ENCODE peak calls at places on chromosomes 12 and 14, in five cellular contexts. One of them, this sample, is unnamed.

GRCh38 chr12:15751741-15752140 is 37.4 kb downstream of the EPS8 start:
- DNase-seq in left kidney: no peak
- DNase-seq in NCI-H1092 treated with DMSO at 0.1 percent for 48 hours: no peak
- DNase-seq in T-helper 1 cell: no peak
- DNase-seq in sciatic nerve: no peak
- DNase-seq in this sample: no peak

GRCh38 chr14:32224731-32225377 is 21.8 kb upstream of the RNU6-8 start:
- DNase-seq in sciatic nerve: no peak
- DNase-seq in left kidney: peak
- DNase-seq in NCI-H1092 treated with DMSO at 0.1 percent for 48 hours: no peak
- DNase-seq in T-helper 1 cell: no peak
- DNase-seq in this sample: no peak

GRCh38 chr14:99201351-99202073 is 70.5 kb downstream of the BCL11B start:
- DNase-seq in T-helper 1 cell: no peak
- DNase-seq in NCI-H1092 treated with DMSO at 0.1 percent for 48 hours: peak
- DNase-seq in sciatic nerve: no peak
- DNase-seq in left kidney: no peak
- DNase-seq in this sample: no peak

GRCh38 chr14:50055461-50056228 is 60.7 kb downstream of the VCPKMT start:
- DNase-seq in NCI-H1092 treated with DMSO at 0.1 percent for 48 hours: no peak
- DNase-seq in sciatic nerve: peak
- DNase-seq in T-helper 1 cell: no peak
- DNase-seq in left kidney: peak
- DNase-seq in this sample: no peak

GRCh38 chr12:67449591-67450052 is 180.5 kb downstream of the CAND1 start:
- DNase-seq in NCI-H1092 treated with DMSO at 0.1 percent for 48 hours: no peak
- DNase-seq in sciatic nerve: no peak
- DNase-seq in left kidney: no peak
- DNase-seq in T-helper 1 cell: no peak
- DNase-seq in this sample: no peak

GRCh38 chr12:114004402-114004801 is 38.3 kb upstream of the RBM19 start:
- DNase-seq in NCI-H1092 treated with DMSO at 0.1 percent for 48 hours: no peak
- DNase-seq in T-helper 1 cell: no peak
- DNase-seq in sciatic nerve: no peak
- DNase-seq in left kidney: no peak
- DNase-seq in this sample: no peak

GRCh38 chr14:69694730-69695663 is 71.9 kb upstream of the SRSF5 start:
- DNase-seq in sciatic nerve: no peak
- DNase-seq in T-helper 1 cell: no peak
- DNase-seq in NCI-H1092 treated with DMSO at 0.1 percent for 48 hours: no peak
- DNase-seq in left kidney: no peak
- DNase-seq in this sample: no peak

GRCh38 chr12:63816031-63816430 is 28.5 kb upstream of the SRGAP1 start:
- DNase-seq in sciatic nerve: no peak
- DNase-seq in NCI-H1092 treated with DMSO at 0.1 percent for 48 hours: no peak
- DNase-seq in left kidney: no peak
- DNase-seq in T-helper 1 cell: no peak
- DNase-seq in this sample: no peak

GRCh38 chr12:94427520-94428381 is 31.9 kb downstream of the CEP83 start:
- DNase-seq in sciatic nerve: no peak
- DNase-seq in left kidney: peak
- DNase-seq in T-helper 1 cell: no peak
- DNase-seq in NCI-H1092 treated with DMSO at 0.1 percent for 48 hours: peak
- DNase-seq in this sample: peak

GRCh38 chr12:119047641-119048040 is 66.3 kb downstream of the SRRM4 start:
- DNase-seq in NCI-H1092 treated with DMSO at 0.1 percent for 48 hours: no peak
- DNase-seq in T-helper 1 cell: no peak
- DNase-seq in sciatic nerve: no peak
- DNase-seq in left kidney: no peak
- DNase-seq in this sample: no peak

GRCh38 chr12:130792926-130793849 is 45.9 kb downstream of the STX2 start:
- DNase-seq in left kidney: peak
- DNase-seq in sciatic nerve: no peak
- DNase-seq in NCI-H1092 treated with DMSO at 0.1 percent for 48 hours: no peak
- DNase-seq in T-helper 1 cell: no peak
- DNase-seq in this sample: no peak

GRCh38 chr12:115251727-115252126 is 567.8 kb upstream of the TBX3 start:
- DNase-seq in sciatic nerve: no peak
- DNase-seq in NCI-H1092 treated with DMSO at 0.1 percent for 48 hours: no peak
- DNase-seq in T-helper 1 cell: no peak
- DNase-seq in left kidney: no peak
- DNase-seq in this sample: no peak

GRCh38 chr12:27226319-27226984 is 17.6 kb upstream of the STK38L start:
- DNase-seq in left kidney: peak
- DNase-seq in sciatic nerve: no peak
- DNase-seq in NCI-H1092 treated with DMSO at 0.1 percent for 48 hours: no peak
- DNase-seq in T-helper 1 cell: no peak
- DNase-seq in this sample: peak

GRCh38 chr12:2503762-2504161 is 291.0 kb upstream of the FKBP4 start:
- DNase-seq in left kidney: no peak
- DNase-seq in T-helper 1 cell: no peak
- DNase-seq in sciatic nerve: no peak
- DNase-seq in NCI-H1092 treated with DMSO at 0.1 percent for 48 hours: no peak
- DNase-seq in this sample: no peak

GRCh38 chr14:68397827-68398226 is 395.0 kb downstream of the ZFP36L1 start:
- DNase-seq in T-helper 1 cell: no peak
- DNase-seq in sciatic nerve: no peak
- DNase-seq in left kidney: peak
- DNase-seq in NCI-H1092 treated with DMSO at 0.1 percent for 48 hours: no peak
- DNase-seq in this sample: no peak

GRCh38 chr12:130097798-130098255 is 64.4 kb upstream of the FZD10 start:
- DNase-seq in sciatic nerve: no peak
- DNase-seq in NCI-H1092 treated with DMSO at 0.1 percent for 48 hours: no peak
- DNase-seq in T-helper 1 cell: no peak
- DNase-seq in left kidney: peak
- DNase-seq in this sample: no peak

GRCh38 chr12:22069851-22070250 is 23.8 kb downstream of the CMAS start:
- DNase-seq in sciatic nerve: no peak
- DNase-seq in T-helper 1 cell: no peak
- DNase-seq in NCI-H1092 treated with DMSO at 0.1 percent for 48 hours: no peak
- DNase-seq in left kidney: no peak
- DNase-seq in this sample: no peak

GRCh38 chr12:56694161-56694560 is 6.1 kb upstream of the PTGES3 start:
- DNase-seq in NCI-H1092 treated with DMSO at 0.1 percent for 48 hours: no peak
- DNase-seq in sciatic nerve: peak
- DNase-seq in left kidney: no peak
- DNase-seq in T-helper 1 cell: no peak
- DNase-seq in this sample: no peak

GRCh38 chr14:91186515-91187066 is 57.9 kb downstream of the GPR68 start:
- DNase-seq in left kidney: no peak
- DNase-seq in sciatic nerve: no peak
- DNase-seq in NCI-H1092 treated with DMSO at 0.1 percent for 48 hours: no peak
- DNase-seq in T-helper 1 cell: no peak
- DNase-seq in this sample: no peak

GRCh38 chr12:60926256-60926655 is 1330.4 kb downstream of the SLC16A7 start:
- DNase-seq in left kidney: no peak
- DNase-seq in T-helper 1 cell: no peak
- DNase-seq in sciatic nerve: no peak
- DNase-seq in NCI-H1092 treated with DMSO at 0.1 percent for 48 hours: no peak
- DNase-seq in this sample: no peak

GRCh38 chr14:102026934-102027333 is 59.9 kb downstream of the HSP90AA1 start:
- DNase-seq in NCI-H1092 treated with DMSO at 0.1 percent for 48 hours: no peak
- DNase-seq in sciatic nerve: no peak
- DNase-seq in T-helper 1 cell: no peak
- DNase-seq in left kidney: no peak
- DNase-seq in this sample: no peak

GRCh38 chr12:130838284-130838950 is 633 bp downstream of the STX2 start:
- DNase-seq in T-helper 1 cell: peak
- DNase-seq in sciatic nerve: peak
- DNase-seq in left kidney: peak
- DNase-seq in NCI-H1092 treated with DMSO at 0.1 percent for 48 hours: peak
- DNase-seq in this sample: peak

GRCh38 chr12:10001141-10001778 is 2.3 kb upstream of the CLEC1B start:
- DNase-seq in sciatic nerve: no peak
- DNase-seq in T-helper 1 cell: no peak
- DNase-seq in left kidney: no peak
- DNase-seq in NCI-H1092 treated with DMSO at 0.1 percent for 48 hours: no peak
- DNase-seq in this sample: no peak

GRCh38 chr14:58299665-58300202 is 1.4 kb downstream of the ARID4A start:
- DNase-seq in NCI-H1092 treated with DMSO at 0.1 percent for 48 hours: no peak
- DNase-seq in sciatic nerve: no peak
- DNase-seq in left kidney: peak
- DNase-seq in T-helper 1 cell: peak
- DNase-seq in this sample: no peak

GRCh38 chr14:75589896-75590295 is 11.5 kb downstream of the FLVCR2 start:
- DNase-seq in NCI-H1092 treated with DMSO at 0.1 percent for 48 hours: no peak
- DNase-seq in left kidney: no peak
- DNase-seq in T-helper 1 cell: no peak
- DNase-seq in sciatic nerve: no peak
- DNase-seq in this sample: no peak

GRCh38 chr12:133023566-133023965 is 13.7 kb upstream of the ZNF84 start:
- DNase-seq in NCI-H1092 treated with DMSO at 0.1 percent for 48 hours: no peak
- DNase-seq in left kidney: no peak
- DNase-seq in T-helper 1 cell: no peak
- DNase-seq in sciatic nerve: no peak
- DNase-seq in this sample: no peak

GRCh38 chr14:68574906-68575305 is 218.0 kb downstream of the ZFP36L1 start:
- DNase-seq in T-helper 1 cell: no peak
- DNase-seq in sciatic nerve: no peak
- DNase-seq in left kidney: no peak
- DNase-seq in NCI-H1092 treated with DMSO at 0.1 percent for 48 hours: peak
- DNase-seq in this sample: no peak

GRCh38 chr12:117641885-117642284 is 280.5 kb upstream of the NOS1 start:
- DNase-seq in NCI-H1092 treated with DMSO at 0.1 percent for 48 hours: no peak
- DNase-seq in T-helper 1 cell: no peak
- DNase-seq in sciatic nerve: no peak
- DNase-seq in left kidney: no peak
- DNase-seq in this sample: no peak

GRCh38 chr14:22510527-22511110 is 78.4 kb downstream of the DAD1 start:
- DNase-seq in sciatic nerve: no peak
- DNase-seq in T-helper 1 cell: no peak
- DNase-seq in NCI-H1092 treated with DMSO at 0.1 percent for 48 hours: no peak
- DNase-seq in left kidney: peak
- DNase-seq in this sample: no peak

GRCh38 chr12:50742776-50743175 is 21.1 kb upstream of the ATF1 start:
- DNase-seq in left kidney: no peak
- DNase-seq in T-helper 1 cell: no peak
- DNase-seq in sciatic nerve: no peak
- DNase-seq in NCI-H1092 treated with DMSO at 0.1 percent for 48 hours: no peak
- DNase-seq in this sample: no peak

GRCh38 chr14:65434216-65434850 is 21.8 kb downstream of the FUT8 start:
- DNase-seq in left kidney: no peak
- DNase-seq in T-helper 1 cell: no peak
- DNase-seq in NCI-H1092 treated with DMSO at 0.1 percent for 48 hours: no peak
- DNase-seq in sciatic nerve: no peak
- DNase-seq in this sample: no peak

GRCh38 chr12:114769634-114770033 is 85.7 kb upstream of the TBX3 start:
- DNase-seq in NCI-H1092 treated with DMSO at 0.1 percent for 48 hours: no peak
- DNase-seq in left kidney: no peak
- DNase-seq in T-helper 1 cell: no peak
- DNase-seq in sciatic nerve: no peak
- DNase-seq in this sample: no peak

GRCh38 chr12:78018939-78019338 is 188.2 kb downstream of the NAV3 start:
- DNase-seq in left kidney: no peak
- DNase-seq in NCI-H1092 treated with DMSO at 0.1 percent for 48 hours: no peak
- DNase-seq in T-helper 1 cell: no peak
- DNase-seq in sciatic nerve: no peak
- DNase-seq in this sample: no peak

GRCh38 chr12:91594715-91595114 is 412.1 kb upstream of the DCN start:
- DNase-seq in left kidney: no peak
- DNase-seq in sciatic nerve: no peak
- DNase-seq in T-helper 1 cell: no peak
- DNase-seq in NCI-H1092 treated with DMSO at 0.1 percent for 48 hours: no peak
- DNase-seq in this sample: no peak

GRCh38 chr14:76169776-76170175 is 18.1 kb downstream of the GPATCH2L start:
- DNase-seq in left kidney: no peak
- DNase-seq in T-helper 1 cell: no peak
- DNase-seq in NCI-H1092 treated with DMSO at 0.1 percent for 48 hours: no peak
- DNase-seq in sciatic nerve: no peak
- DNase-seq in this sample: no peak

GRCh38 chr12:4867384-4867783 is 42.3 kb upstream of the KCNA1 start:
- DNase-seq in sciatic nerve: no peak
- DNase-seq in left kidney: no peak
- DNase-seq in T-helper 1 cell: no peak
- DNase-seq in NCI-H1092 treated with DMSO at 0.1 percent for 48 hours: no peak
- DNase-seq in this sample: no peak

GRCh38 chr12:75981247-75981646 is 50.3 kb downstream of the PHLDA1 start:
- DNase-seq in sciatic nerve: no peak
- DNase-seq in NCI-H1092 treated with DMSO at 0.1 percent for 48 hours: no peak
- DNase-seq in T-helper 1 cell: no peak
- DNase-seq in left kidney: no peak
- DNase-seq in this sample: no peak

GRCh38 chr12:66065146-66065545 is 65.4 kb downstream of the LLPH start:
- DNase-seq in left kidney: no peak
- DNase-seq in T-helper 1 cell: no peak
- DNase-seq in NCI-H1092 treated with DMSO at 0.1 percent for 48 hours: no peak
- DNase-seq in sciatic nerve: no peak
- DNase-seq in this sample: no peak